ENCODE peak calls at places on chromosome 21, in nine cellular contexts. J is OCI-M1, I is AG10803, X is RKO, D is AML-193, G is head of caudate nucleus, V is stomach, O is T-cell, Y is Calu3. F is an unnamed sample.

GRCh38 chr21:33917421-33917820 is 1.8 kb upstream of the ATP5PO start:
- DNase-seq in V (no peak), I (no peak), D (no peak), Y (no peak), O (no peak), G (no peak), J (no peak), X (no peak), F (no peak)

GRCh38 chr21:28336299-28336698 is 656.4 kb downstream of the LTN1 start:
- DNase-seq in D (no peak), O (no peak), V (peak; percentile 26), I (peak; percentile 91), G (no peak), Y (peak; percentile 9), X (peak; percentile 63), J (peak; percentile 85), F (peak; percentile 34)

GRCh38 chr21:42218836-42219605 is at the start of gene ABCG1:
- DNase-seq in V (peak; percentile 70), Y (peak; percentile 24), O (peak; percentile 51), I (no peak), G (peak; percentile 82), D (no peak), J (no peak), X (no peak), F (no peak)

GRCh38 chr21:15406791-15407190 is 323.0 kb upstream of the USP25 start:
- DNase-seq in O (no peak), G (no peak), I (no peak), J (no peak), Y (no peak), V (no peak), D (no peak), X (no peak), F (no peak)

GRCh38 chr21:46377789-46378188 is 53.8 kb downstream of the PCNT start:
- DNase-seq in G (no peak), O (no peak), I (no peak), Y (no peak), X (no peak), J (no peak), V (no peak), D (no peak), F (no peak)

GRCh38 chr21:46425566-46425965 is 33.1 kb upstream of the DIP2A start:
- DNase-seq in X (no peak), I (no peak), V (no peak), D (no peak), J (no peak), O (peak; percentile 66), G (peak; percentile 28), Y (no peak), F (no peak)

GRCh38 chr21:36425286-36425685 is 40.1 kb downstream of the CHAF1B start:
- DNase-seq in G (peak; percentile 18), V (no peak), I (no peak), O (no peak), Y (no peak), J (no peak), X (no peak), D (no peak), F (no peak)

GRCh38 chr21:29245104-29245643 is 53.5 kb upstream of the BACH1 start:
- DNase-seq in O (no peak), J (peak; percentile 18), D (no peak), I (no peak), X (no peak), V (no peak), Y (no peak), G (no peak), F (no peak)

GRCh38 chr21:22020221-22020620 is 1022.0 kb downstream of the NCAM2 start:
- DNase-seq in I (no peak), G (no peak), Y (no peak), X (no peak), J (no peak), D (no peak), V (no peak), O (no peak), F (no peak)

GRCh38 chr21:45873866-45874265 is 107.7 kb upstream of the COL6A1 start:
- DNase-seq in G (no peak), J (no peak), O (no peak), Y (no peak), I (no peak), X (no peak), D (no peak), V (no peak), F (no peak)

GRCh38 chr21:33362044-33362555 is 37.3 kb downstream of the IFNAR1 start:
- DNase-seq in G (peak; percentile 40), V (peak; percentile 50), I (no peak), Y (no peak), D (peak; percentile 89), X (no peak), J (peak; percentile 63), O (peak; percentile 51), F (peak; percentile 91)

GRCh38 chr21:35703704-35704103 is 356.6 kb downstream of the SETD4 start:
- DNase-seq in V (no peak), G (no peak), O (no peak), X (no peak), I (no peak), D (no peak), Y (no peak), J (no peak), F (no peak)

GRCh38 chr21:35559128-35559831 is 501.0 kb downstream of the SETD4 start:
- DNase-seq in V (no peak), I (peak; percentile 95), X (no peak), J (no peak), D (no peak), O (no peak), Y (no peak), G (no peak), F (no peak)

GRCh38 chr21:45403825-45404725 is 890 bp upstream of the COL18A1 start:
- DNase-seq in O (no peak), X (no peak), V (no peak), D (no peak), Y (peak; percentile 38), I (peak; percentile 27), G (no peak), J (no peak), F (no peak)

GRCh38 chr21:38310619-38311018 is 53.8 kb downstream of the KCNJ15 start:
- DNase-seq in I (peak; percentile 90), Y (no peak), V (no peak), O (no peak), G (no peak), D (peak; percentile 47), X (no peak), J (no peak), F (no peak)

GRCh38 chr21:46229133-46229922 is 754 bp upstream of the LSS start:
- DNase-seq in O (no peak), X (no peak), G (peak; percentile 49), D (peak; percentile 25), I (no peak), V (no peak), J (no peak), Y (no peak), F (peak; percentile 58)

GRCh38 chr21:29318354-29318753 is 19.6 kb downstream of the BACH1 start:
- DNase-seq in X (no peak), G (no peak), J (no peak), V (no peak), O (no peak), Y (peak; percentile 13), D (no peak), I (peak; percentile 38), F (no peak)

GRCh38 chr21:36381841-36382589 is 3.2 kb upstream of the CHAF1B start:
- DNase-seq in D (no peak), X (no peak), J (no peak), G (no peak), O (no peak), I (no peak), Y (peak; percentile 2), V (no peak), F (no peak)

GRCh38 chr21:32844653-32845443 is 73.3 kb upstream of the PAXBP1 start:
- DNase-seq in O (no peak), J (no peak), I (peak; percentile 94), G (no peak), X (peak; percentile 53), V (no peak), D (no peak), Y (peak; percentile 2), F (no peak)

GRCh38 chr21:34811368-34811767 is 142.6 kb downstream of the CLIC6 start:
- DNase-seq in V (no peak), I (no peak), J (no peak), Y (no peak), G (no peak), D (no peak), O (no peak), X (no peak), F (no peak)

GRCh38 chr21:38988211-38989096 is 182.7 kb downstream of the ETS2 start:
- DNase-seq in V (no peak), G (no peak), J (no peak), D (no peak), X (no peak), O (no peak), I (no peak), Y (no peak), F (no peak)

GRCh38 chr21:36735724-36736310 is 36.9 kb downstream of the SIM2 start:
- DNase-seq in O (no peak), X (no peak), G (no peak), V (peak; percentile 24), I (no peak), Y (no peak), D (no peak), J (no peak), F (no peak)

GRCh38 chr21:35189077-35189863 is 140.2 kb upstream of the RUNX1 start:
- DNase-seq in O (no peak), D (no peak), J (no peak), G (no peak), Y (no peak), I (peak; percentile 95), V (no peak), X (no peak), F (no peak)

GRCh38 chr21:18228060-18228739 is 16.4 kb upstream of the CHODL start:
- DNase-seq in X (no peak), D (no peak), I (no peak), O (no peak), J (no peak), G (no peak), V (no peak), Y (no peak), F (no peak)

GRCh38 chr21:26391166-26391565 is 181.9 kb downstream of the CYYR1 start:
- DNase-seq in V (no peak), Y (no peak), X (no peak), I (no peak), D (no peak), O (no peak), G (no peak), J (no peak), F (no peak)

GRCh38 chr21:14901482-14901958 is 163.3 kb downstream of the NRIP1 start:
- DNase-seq in D (no peak), J (no peak), X (peak; percentile 8), O (no peak), V (no peak), I (peak; percentile 63), Y (peak; percentile 6), G (no peak), F (no peak)

GRCh38 chr21:46551636-46552241 is 53.1 kb downstream of the S100B start:
- DNase-seq in J (no peak), G (no peak), X (no peak), D (no peak), Y (no peak), V (peak; percentile 29), I (no peak), O (peak; percentile 31), F (peak; percentile 64)

GRCh38 chr21:36478941-36479340 is 981 bp downstream of the CLDN14 start:
- DNase-seq in G (peak; percentile 57), D (no peak), V (no peak), X (no peak), J (no peak), Y (no peak), O (no peak), I (peak; percentile 31), F (no peak)

GRCh38 chr21:42655797-42656770 is 2.7 kb downstream of the PDE9A start:
- DNase-seq in D (no peak), J (no peak), X (no peak), V (no peak), G (no peak), I (no peak), Y (peak; percentile 12), O (no peak), F (no peak)

GRCh38 chr21:42169758-42170157 is 49.2 kb upstream of the ABCG1 start:
- DNase-seq in O (no peak), X (no peak), I (no peak), D (no peak), J (no peak), G (no peak), V (no peak), Y (no peak), F (no peak)

GRCh38 chr21:46227811-46228344 is 696 bp downstream of the LSS start:
- DNase-seq in G (peak; percentile 45), Y (no peak), X (no peak), V (no peak), J (peak; percentile 56), O (no peak), D (peak; percentile 4), I (no peak), F (peak; percentile 21)

F was measured in Kasumi-1.